ENCODE peak calls at places on chromosome 16, in four cellular contexts. H is A549, S is K562, Q is HepG2. R is an unnamed sample.
A peak's percentile ranks its signal among the peaks of the same experiment; 100 is the strongest.

GRCh38 chr16:56477096-56477878 is 25.9 kb downstream of the OGFOD1 start:
- DNase-seq in H (peak; percentile 43), S (peak; percentile 44), Q (peak; percentile 27), R (no peak)

GRCh38 chr16:12199524-12199923 is 223.0 kb downstream of the SNX29 start:
- DNase-seq in H (no peak), S (peak; percentile 6), Q (peak; percentile 67), R (no peak)

GRCh38 chr16:19135896-19136438 is 22.2 kb downstream of the ITPRIPL2 start:
- DNase-seq in Q (no peak), H (peak; percentile 83), S (peak; percentile 62), R (no peak)

GRCh38 chr16:8251727-8252126 is 338.6 kb downstream of the TMEM114 start:
- DNase-seq in H (no peak), S (no peak), Q (no peak), R (no peak)

GRCh38 chr16:57628008-57628781 is at the start of gene ADGRG1:
- DNase-seq in H (peak; percentile 93), Q (peak; percentile 67), S (peak; percentile 86), R (peak; percentile 54)

GRCh38 chr16:11253995-11254912 is 1.8 kb downstream of the SOCS1 start:
- DNase-seq in S (no peak), H (no peak), Q (no peak), R (no peak)

GRCh38 chr16:5073279-5073629 is 1.6 kb downstream of the ALG1 start:
- DNase-seq in S (no peak), H (no peak), Q (no peak), R (no peak)

GRCh38 chr16:74073471-74073870 is 223.1 kb upstream of the PSMD7 start:
- DNase-seq in S (no peak), Q (no peak), H (no peak), R (no peak)

GRCh38 chr16:57377080-57377841 is 5.0 kb downstream of the CX3CL1 start:
- DNase-seq in Q (peak; percentile 64), H (peak; percentile 62), S (no peak), R (no peak)

GRCh38 chr16:58459344-58460218 is 40.4 kb upstream of the NDRG4 start:
- DNase-seq in S (peak; percentile 45), H (peak; percentile 75), Q (peak; percentile 62), R (no peak)

GRCh38 chr16:59048876-59049275 is 314.8 kb upstream of the GOT2 start:
- DNase-seq in H (no peak), S (no peak), Q (no peak), R (no peak)

GRCh38 chr16:64092284-64092683 is 1029.6 kb downstream of the CDH11 start:
- DNase-seq in S (no peak), H (peak; percentile 0), Q (no peak), R (no peak)

GRCh38 chr16:23673971-23674614 is 4.6 kb upstream of the PLK1 start:
- DNase-seq in S (no peak), H (no peak), Q (peak; percentile 84), R (no peak)

DNA sequence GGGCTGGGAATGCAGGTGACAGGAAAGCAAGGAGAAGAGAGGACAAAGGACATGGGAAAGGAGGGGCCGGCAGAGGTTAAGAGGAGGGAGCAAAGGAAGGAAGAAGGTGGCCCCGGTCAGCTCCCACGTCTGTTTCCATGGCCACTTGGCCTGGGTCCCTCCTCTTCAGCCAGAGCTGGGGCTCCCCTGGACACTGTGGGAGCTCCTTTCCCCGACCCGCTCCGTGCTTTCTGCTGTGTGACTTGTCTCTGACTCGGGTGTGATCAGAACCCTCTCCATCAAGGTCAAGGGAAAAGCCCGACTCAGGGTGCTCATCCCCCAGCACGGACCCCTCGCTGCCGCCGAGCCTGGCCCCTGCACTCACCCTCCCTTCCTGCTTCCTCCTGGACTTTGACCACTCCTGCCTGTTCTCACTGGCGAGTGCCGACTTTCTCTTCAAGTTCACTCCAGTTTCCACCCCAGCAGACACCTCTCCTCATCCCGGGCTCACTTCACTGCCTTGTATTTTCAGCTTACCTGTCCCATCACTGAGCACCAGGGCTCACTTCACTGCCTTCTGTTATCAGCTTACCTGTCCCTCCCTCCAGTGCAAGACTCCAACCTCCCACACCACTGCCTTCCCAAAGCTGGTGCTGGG is 61.2 kb downstream of the MEAK7 start:
- DNase-seq in S (no peak), Q (peak; percentile 34), H (no peak), R (no peak)
- TF ChIP-seq NR3C1 in S (no peak), Q (no peak), H (no peak), R (no peak)

GRCh38 chr16:81708459-81709368 is 70.4 kb upstream of the PLCG2 start:
- DNase-seq in S (no peak), H (peak; percentile 50), Q (no peak), R (no peak)
- TF ChIP-seq NR3C1 in S (no peak), H (no peak), Q (no peak), R (no peak)

GRCh38 chr16:68288252-68288650 is 22.5 kb downstream of the SLC7A6OS start:
- DNase-seq in S (no peak), Q (no peak), H (no peak), R (no peak)

GRCh38 chr16:68290455-68290854 is 20.3 kb downstream of the SLC7A6OS start:
- DNase-seq in Q (no peak), S (no peak), H (no peak), R (peak; percentile 22)

GRCh38 chr16:68289202-68289601 is 21.5 kb downstream of the SLC7A6OS start:
- DNase-seq in S (no peak), H (no peak), Q (no peak), R (no peak)

GRCh38 chr16:68291227-68291626 is 19.5 kb downstream of the SLC7A6OS start:
- DNase-seq in Q (no peak), H (no peak), S (no peak), R (no peak)

DNA sequence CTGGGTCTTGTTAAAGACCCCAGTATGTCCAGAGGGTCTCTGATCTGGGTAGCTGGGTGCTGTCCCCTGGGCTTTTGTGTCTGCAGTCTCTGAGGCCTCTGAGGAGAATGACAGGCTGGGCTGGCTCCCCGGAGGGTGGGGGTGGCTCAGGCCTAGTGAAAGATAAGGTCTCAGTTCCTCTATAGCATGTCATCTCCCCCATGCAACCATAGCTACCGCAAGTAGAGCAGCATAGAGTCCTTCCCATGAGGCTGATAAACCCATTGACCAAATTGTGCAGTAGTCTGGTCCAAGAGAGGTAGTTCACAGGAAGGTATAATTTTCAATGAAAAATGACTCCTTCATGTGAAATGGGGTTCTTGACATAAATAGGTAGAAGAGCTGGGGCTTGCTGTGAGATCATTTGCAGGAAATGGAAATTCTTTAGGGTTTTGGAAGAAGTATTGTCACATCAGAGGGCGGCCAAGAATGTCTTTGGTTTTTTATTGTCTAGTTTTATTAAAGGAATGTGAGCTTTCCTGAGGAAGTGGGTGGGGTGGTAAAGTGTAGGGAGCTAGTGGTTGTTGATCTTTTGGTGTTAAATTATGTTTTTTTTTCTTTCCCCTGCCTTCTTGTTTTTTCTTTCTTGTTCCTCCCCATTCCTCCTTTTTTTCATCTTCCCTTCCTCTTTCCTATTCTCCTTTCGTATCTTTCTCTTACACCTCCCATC is 21.0 kb downstream of the SLC7A6OS start:
- DNase-seq in H (no peak), S (peak; percentile 87), Q (no peak), R (no peak)
- TF ChIP-seq NR3C1 in H (no peak), S (no peak), Q (no peak), R (no peak)

GRCh38 chr16:3774156-3774767 is 56.9 kb upstream of the TRAP1 start:
- DNase-seq in S (no peak), H (no peak), Q (no peak), R (no peak)
- TF ChIP-seq NR3C1 in S (no peak), H (no peak), Q (no peak), R (no peak)

GRCh38 chr16:50680907-50681885 is at the start of gene SNX20:
- DNase-seq in S (no peak), H (no peak), Q (no peak), R (no peak)

GRCh38 chr16:50680556-50680893 is 587 bp downstream of the SNX20 start:
- DNase-seq in H (no peak), Q (no peak), S (no peak), R (no peak)

GRCh38 chr16:50684823-50685455 is 3.8 kb upstream of the SNX20 start:
- DNase-seq in S (no peak), H (no peak), Q (no peak), R (no peak)

GRCh38 chr16:50685456-50686058 is 4.4 kb upstream of the SNX20 start:
- DNase-seq in S (no peak), H (no peak), Q (no peak), R (no peak)

DNA sequence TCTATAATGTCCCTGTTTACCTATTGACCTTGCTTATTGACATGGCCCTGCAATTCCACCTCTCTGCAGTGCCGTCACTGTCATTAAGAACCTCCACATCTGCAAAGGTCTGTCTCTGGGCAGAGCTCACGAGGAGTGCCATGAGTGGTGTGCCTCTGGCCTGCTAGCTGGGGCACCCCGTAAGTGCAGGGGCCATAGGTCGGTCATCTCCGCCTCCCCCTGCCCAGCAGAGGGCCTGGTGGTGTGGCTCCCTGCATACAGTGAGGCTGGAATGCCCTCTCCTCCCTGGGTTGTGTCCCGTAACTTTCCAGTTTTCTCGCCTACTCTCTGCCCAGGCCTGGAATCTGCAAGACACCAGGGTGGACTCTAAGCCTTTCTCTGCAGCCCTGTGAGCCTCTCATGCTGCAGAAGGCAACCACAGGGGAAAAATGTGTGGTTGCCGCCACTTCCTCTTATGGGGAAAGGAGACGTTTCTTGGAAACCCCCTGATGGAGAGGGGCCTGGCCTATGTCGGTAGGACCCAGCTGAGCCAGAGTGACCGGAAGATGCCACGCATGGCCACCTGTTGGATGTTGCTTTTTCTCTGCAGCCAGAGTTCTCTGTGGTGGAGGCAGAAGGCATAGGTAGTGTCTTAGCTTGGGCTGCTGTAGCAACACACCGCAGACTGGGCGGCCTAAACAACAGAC is 2.7 kb upstream of the SNX20 start:
- DNase-seq in S (no peak), Q (no peak), H (no peak), R (no peak)
- TF ChIP-seq NR3C1 in S (no peak), Q (no peak), H (no peak), R (no peak)

DNA sequence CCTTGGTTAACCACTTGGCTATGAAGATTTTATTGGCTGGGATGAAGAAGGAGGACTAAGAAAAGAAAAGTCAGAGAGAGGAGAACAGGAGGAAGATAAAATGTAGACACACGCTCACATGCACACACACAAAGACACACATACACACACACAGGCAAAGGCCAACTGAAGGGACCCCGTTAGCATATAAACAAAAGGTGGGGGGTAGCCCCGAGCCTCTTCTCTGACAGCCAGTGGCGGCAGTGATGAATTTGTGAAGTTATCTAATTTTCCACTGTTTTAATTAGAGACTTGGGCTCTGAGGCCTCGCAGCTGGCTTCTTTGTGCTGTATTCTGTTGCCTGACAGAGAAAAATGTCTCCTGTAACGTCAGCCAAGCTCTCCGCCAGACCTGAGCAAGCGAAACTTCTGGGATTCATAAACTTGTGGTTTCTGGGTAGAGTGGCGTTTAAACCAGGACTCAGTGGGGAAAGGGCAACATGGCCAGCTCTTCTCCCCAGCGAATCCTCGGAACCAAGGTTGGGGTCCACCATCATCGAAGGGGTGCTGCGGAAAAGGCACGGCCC is 113.9 kb upstream of the FOXF1 start:
- DNase-seq in Q (no peak), H (no peak), S (no peak), R (no peak)
- TF ChIP-seq NR3C1 in Q (no peak), H (no peak), S (no peak), R (no peak)